ENCODE peak calls at places on chromosomes 12 and 14, in five cellular contexts. One of them, this sample, is unnamed.

GRCh38 chr12:132761032-132761910 is at the start of gene ANKLE2:
- DNase-seq in caudate nucleus: no peak
- DNase-seq in AG20443: peak
- DNase-seq in GM13977: peak
- DNase-seq in activated naive CD8-positive, alpha-beta T cell treated with anti-CD3 and anti-CD28 coated beads, Interleukin-2, amount 50 U/mL, for 24 hours: peak
- DNase-seq in this sample: peak

GRCh38 chr14:92539875-92540274 is 26.3 kb downstream of the RIN3 start:
- DNase-seq in caudate nucleus: no peak
- DNase-seq in AG20443: peak
- DNase-seq in GM13977: no peak
- DNase-seq in activated naive CD8-positive, alpha-beta T cell treated with anti-CD3 and anti-CD28 coated beads, Interleukin-2, amount 50 U/mL, for 24 hours: peak
- DNase-seq in this sample: no peak

GRCh38 chr12:24997970-24998582 is 49.2 kb upstream of the BCAT1 start:
- DNase-seq in caudate nucleus: no peak
- DNase-seq in AG20443: no peak
- DNase-seq in GM13977: peak
- DNase-seq in activated naive CD8-positive, alpha-beta T cell treated with anti-CD3 and anti-CD28 coated beads, Interleukin-2, amount 50 U/mL, for 24 hours: no peak
- DNase-seq in this sample: peak

GRCh38 chr14:73718742-73719251 is 4.6 kb upstream of the PNMA1 start:
- DNase-seq in caudate nucleus: peak
- DNase-seq in AG20443: no peak
- DNase-seq in GM13977: no peak
- DNase-seq in activated naive CD8-positive, alpha-beta T cell treated with anti-CD3 and anti-CD28 coated beads, Interleukin-2, amount 50 U/mL, for 24 hours: no peak
- DNase-seq in this sample: no peak

GRCh38 chr12:68375701-68376469 is 43.7 kb upstream of the MDM1 start:
- DNase-seq in caudate nucleus: no peak
- DNase-seq in AG20443: no peak
- DNase-seq in GM13977: no peak
- DNase-seq in activated naive CD8-positive, alpha-beta T cell treated with anti-CD3 and anti-CD28 coated beads, Interleukin-2, amount 50 U/mL, for 24 hours: no peak
- DNase-seq in this sample: no peak

GRCh38 chr12:124481772-124482566 is 85.4 kb downstream of the NCOR2 start:
- DNase-seq in caudate nucleus: no peak
- DNase-seq in AG20443: no peak
- DNase-seq in GM13977: peak
- DNase-seq in activated naive CD8-positive, alpha-beta T cell treated with anti-CD3 and anti-CD28 coated beads, Interleukin-2, amount 50 U/mL, for 24 hours: no peak
- DNase-seq in this sample: no peak

GRCh38 chr12:56808954-56809353 is 45.8 kb downstream of the HSD17B6 start:
- DNase-seq in caudate nucleus: no peak
- DNase-seq in AG20443: no peak
- DNase-seq in GM13977: no peak
- DNase-seq in activated naive CD8-positive, alpha-beta T cell treated with anti-CD3 and anti-CD28 coated beads, Interleukin-2, amount 50 U/mL, for 24 hours: no peak
- DNase-seq in this sample: no peak

GRCh38 chr12:25715147-25715546 is 162.1 kb upstream of the LMNTD1 start:
- DNase-seq in caudate nucleus: no peak
- DNase-seq in AG20443: peak
- DNase-seq in GM13977: no peak
- DNase-seq in activated naive CD8-positive, alpha-beta T cell treated with anti-CD3 and anti-CD28 coated beads, Interleukin-2, amount 50 U/mL, for 24 hours: no peak
- DNase-seq in this sample: no peak

GRCh38 chr14:60254176-60254575 is 5.2 kb downstream of the PPM1A start:
- DNase-seq in caudate nucleus: no peak
- DNase-seq in AG20443: no peak
- DNase-seq in GM13977: no peak
- DNase-seq in activated naive CD8-positive, alpha-beta T cell treated with anti-CD3 and anti-CD28 coated beads, Interleukin-2, amount 50 U/mL, for 24 hours: no peak
- DNase-seq in this sample: no peak

GRCh38 chr12:64457036-64457435 is 5.1 kb downstream of the TBK1 start:
- DNase-seq in caudate nucleus: no peak
- DNase-seq in AG20443: no peak
- DNase-seq in GM13977: no peak
- DNase-seq in activated naive CD8-positive, alpha-beta T cell treated with anti-CD3 and anti-CD28 coated beads, Interleukin-2, amount 50 U/mL, for 24 hours: peak
- DNase-seq in this sample: no peak

GRCh38 chr12:6613776-6614512 is 6.8 kb upstream of the CHD4 start:
- DNase-seq in caudate nucleus: peak
- DNase-seq in AG20443: peak
- DNase-seq in GM13977: peak
- DNase-seq in activated naive CD8-positive, alpha-beta T cell treated with anti-CD3 and anti-CD28 coated beads, Interleukin-2, amount 50 U/mL, for 24 hours: no peak
- DNase-seq in this sample: peak

GRCh38 chr14:31001339-31001658 is 24.1 kb upstream of the AP4S1 start:
- DNase-seq in caudate nucleus: no peak
- DNase-seq in AG20443: no peak
- DNase-seq in GM13977: no peak
- DNase-seq in activated naive CD8-positive, alpha-beta T cell treated with anti-CD3 and anti-CD28 coated beads, Interleukin-2, amount 50 U/mL, for 24 hours: no peak
- DNase-seq in this sample: no peak

GRCh38 chr14:31505411-31505810 is 17.6 kb upstream of the GPR33 start:
- DNase-seq in caudate nucleus: no peak
- DNase-seq in AG20443: peak
- DNase-seq in GM13977: no peak
- DNase-seq in activated naive CD8-positive, alpha-beta T cell treated with anti-CD3 and anti-CD28 coated beads, Interleukin-2, amount 50 U/mL, for 24 hours: no peak
- DNase-seq in this sample: no peak

GRCh38 chr12:121545459-121545858 is 35.4 kb downstream of the KDM2B start:
- DNase-seq in caudate nucleus: no peak
- DNase-seq in AG20443: no peak
- DNase-seq in GM13977: no peak
- DNase-seq in activated naive CD8-positive, alpha-beta T cell treated with anti-CD3 and anti-CD28 coated beads, Interleukin-2, amount 50 U/mL, for 24 hours: no peak
- DNase-seq in this sample: no peak

GRCh38 chr12:115946867-115947695 is 330.4 kb downstream of the MED13L start:
- DNase-seq in caudate nucleus: no peak
- DNase-seq in AG20443: no peak
- DNase-seq in GM13977: no peak
- DNase-seq in activated naive CD8-positive, alpha-beta T cell treated with anti-CD3 and anti-CD28 coated beads, Interleukin-2, amount 50 U/mL, for 24 hours: no peak
- DNase-seq in this sample: no peak

GRCh38 chr14:101791919-101792572 is 30.5 kb downstream of the PPP2R5C start:
- DNase-seq in caudate nucleus: no peak
- DNase-seq in AG20443: peak
- DNase-seq in GM13977: peak
- DNase-seq in activated naive CD8-positive, alpha-beta T cell treated with anti-CD3 and anti-CD28 coated beads, Interleukin-2, amount 50 U/mL, for 24 hours: no peak
- DNase-seq in this sample: no peak

GRCh38 chr12:98399532-98399931 is 115.9 kb upstream of the TMPO start:
- DNase-seq in caudate nucleus: no peak
- DNase-seq in AG20443: peak
- DNase-seq in GM13977: peak
- DNase-seq in activated naive CD8-positive, alpha-beta T cell treated with anti-CD3 and anti-CD28 coated beads, Interleukin-2, amount 50 U/mL, for 24 hours: peak
- DNase-seq in this sample: no peak

GRCh38 chr12:22234561-22234960 is 99.9 kb downstream of the ST8SIA1 start:
- DNase-seq in caudate nucleus: no peak
- DNase-seq in AG20443: peak
- DNase-seq in GM13977: no peak
- DNase-seq in activated naive CD8-positive, alpha-beta T cell treated with anti-CD3 and anti-CD28 coated beads, Interleukin-2, amount 50 U/mL, for 24 hours: no peak
- DNase-seq in this sample: no peak

GRCh38 chr14:49769171-49769570 is 1.2 kb downstream of the KLHDC2 start:
- DNase-seq in caudate nucleus: no peak
- DNase-seq in AG20443: peak
- DNase-seq in GM13977: no peak
- DNase-seq in activated naive CD8-positive, alpha-beta T cell treated with anti-CD3 and anti-CD28 coated beads, Interleukin-2, amount 50 U/mL, for 24 hours: no peak
- DNase-seq in this sample: no peak

GRCh38 chr12:67515679-67516363 is 132.7 kb upstream of the DYRK2 start:
- DNase-seq in caudate nucleus: no peak
- DNase-seq in AG20443: no peak
- DNase-seq in GM13977: no peak
- DNase-seq in activated naive CD8-positive, alpha-beta T cell treated with anti-CD3 and anti-CD28 coated beads, Interleukin-2, amount 50 U/mL, for 24 hours: no peak
- DNase-seq in this sample: no peak

GRCh38 chr14:59358105-59358504 is 107.1 kb downstream of the GPR135 start:
- DNase-seq in caudate nucleus: no peak
- DNase-seq in AG20443: peak
- DNase-seq in GM13977: no peak
- DNase-seq in activated naive CD8-positive, alpha-beta T cell treated with anti-CD3 and anti-CD28 coated beads, Interleukin-2, amount 50 U/mL, for 24 hours: no peak
- DNase-seq in this sample: no peak

GRCh38 chr12:120119395-120119973 is 2.9 kb upstream of the RAB35 start:
- DNase-seq in caudate nucleus: no peak
- DNase-seq in AG20443: no peak
- DNase-seq in GM13977: no peak
- DNase-seq in activated naive CD8-positive, alpha-beta T cell treated with anti-CD3 and anti-CD28 coated beads, Interleukin-2, amount 50 U/mL, for 24 hours: no peak
- DNase-seq in this sample: no peak

GRCh38 chr12:91851741-91852477 is 293.7 kb downstream of the BTG1 start:
- DNase-seq in caudate nucleus: no peak
- DNase-seq in AG20443: no peak
- DNase-seq in GM13977: no peak
- DNase-seq in activated naive CD8-positive, alpha-beta T cell treated with anti-CD3 and anti-CD28 coated beads, Interleukin-2, amount 50 U/mL, for 24 hours: no peak
- DNase-seq in this sample: no peak

GRCh38 chr12:5094550-5094949 is 50.9 kb downstream of the KCNA5 start:
- DNase-seq in caudate nucleus: no peak
- DNase-seq in AG20443: peak
- DNase-seq in GM13977: no peak
- DNase-seq in activated naive CD8-positive, alpha-beta T cell treated with anti-CD3 and anti-CD28 coated beads, Interleukin-2, amount 50 U/mL, for 24 hours: no peak
- DNase-seq in this sample: no peak

GRCh38 chr12:15757553-15758255 is 31.5 kb downstream of the EPS8 start:
- DNase-seq in caudate nucleus: no peak
- DNase-seq in AG20443: peak
- DNase-seq in GM13977: no peak
- DNase-seq in activated naive CD8-positive, alpha-beta T cell treated with anti-CD3 and anti-CD28 coated beads, Interleukin-2, amount 50 U/mL, for 24 hours: no peak
- DNase-seq in this sample: no peak

GRCh38 chr12:119179335-119180021 is 747 bp downstream of the HSPB8 start:
- DNase-seq in caudate nucleus: no peak
- DNase-seq in AG20443: peak
- DNase-seq in GM13977: no peak
- DNase-seq in activated naive CD8-positive, alpha-beta T cell treated with anti-CD3 and anti-CD28 coated beads, Interleukin-2, amount 50 U/mL, for 24 hours: no peak
- DNase-seq in this sample: no peak

GRCh38 chr12:84131076-84131475 is 781.5 kb downstream of the SLC6A15 start:
- DNase-seq in caudate nucleus: no peak
- DNase-seq in AG20443: peak
- DNase-seq in GM13977: no peak
- DNase-seq in activated naive CD8-positive, alpha-beta T cell treated with anti-CD3 and anti-CD28 coated beads, Interleukin-2, amount 50 U/mL, for 24 hours: no peak
- DNase-seq in this sample: no peak

GRCh38 chr12:51888316-51889215 is 663 bp downstream of the ANKRD33 start:
- DNase-seq in caudate nucleus: no peak
- DNase-seq in AG20443: no peak
- DNase-seq in GM13977: no peak
- DNase-seq in activated naive CD8-positive, alpha-beta T cell treated with anti-CD3 and anti-CD28 coated beads, Interleukin-2, amount 50 U/mL, for 24 hours: no peak
- DNase-seq in this sample: no peak

GRCh38 chr12:30414507-30414906 is 281.2 kb downstream of the IPO8 start:
- DNase-seq in caudate nucleus: no peak
- DNase-seq in AG20443: no peak
- DNase-seq in GM13977: no peak
- DNase-seq in activated naive CD8-positive, alpha-beta T cell treated with anti-CD3 and anti-CD28 coated beads, Interleukin-2, amount 50 U/mL, for 24 hours: no peak
- DNase-seq in this sample: no peak

GRCh38 chr12:49357099-49357678 is 10.1 kb upstream of the SPATS2 start:
- DNase-seq in caudate nucleus: no peak
- DNase-seq in AG20443: peak
- DNase-seq in GM13977: peak
- DNase-seq in activated naive CD8-positive, alpha-beta T cell treated with anti-CD3 and anti-CD28 coated beads, Interleukin-2, amount 50 U/mL, for 24 hours: no peak
- DNase-seq in this sample: peak

GRCh38 chr14:73785336-73785833 is 66.2 kb upstream of the PTGR2 start:
- DNase-seq in caudate nucleus: no peak
- DNase-seq in AG20443: peak
- DNase-seq in GM13977: no peak
- DNase-seq in activated naive CD8-positive, alpha-beta T cell treated with anti-CD3 and anti-CD28 coated beads, Interleukin-2, amount 50 U/mL, for 24 hours: no peak
- DNase-seq in this sample: no peak

GRCh38 chr12:106274012-106274411 is 26.2 kb upstream of the CKAP4 start:
- DNase-seq in caudate nucleus: no peak
- DNase-seq in AG20443: no peak
- DNase-seq in GM13977: no peak
- DNase-seq in activated naive CD8-positive, alpha-beta T cell treated with anti-CD3 and anti-CD28 coated beads, Interleukin-2, amount 50 U/mL, for 24 hours: no peak
- DNase-seq in this sample: no peak

GRCh38 chr12:85626031-85626781 is 210.0 kb downstream of the RASSF9 start:
- DNase-seq in caudate nucleus: no peak
- DNase-seq in AG20443: peak
- DNase-seq in GM13977: no peak
- DNase-seq in activated naive CD8-positive, alpha-beta T cell treated with anti-CD3 and anti-CD28 coated beads, Interleukin-2, amount 50 U/mL, for 24 hours: no peak
- DNase-seq in this sample: no peak

GRCh38 chr14:80095623-80096022 is 115.7 kb downstream of the DIO2 start:
- DNase-seq in caudate nucleus: no peak
- DNase-seq in AG20443: peak
- DNase-seq in GM13977: no peak
- DNase-seq in activated naive CD8-positive, alpha-beta T cell treated with anti-CD3 and anti-CD28 coated beads, Interleukin-2, amount 50 U/mL, for 24 hours: no peak
- DNase-seq in this sample: no peak

GRCh38 chr12:108855284-108856169 is 1.9 kb downstream of the SSH1 start:
- DNase-seq in caudate nucleus: no peak
- DNase-seq in AG20443: no peak
- DNase-seq in GM13977: no peak
- DNase-seq in activated naive CD8-positive, alpha-beta T cell treated with anti-CD3 and anti-CD28 coated beads, Interleukin-2, amount 50 U/mL, for 24 hours: no peak
- DNase-seq in this sample: no peak

GRCh38 chr12:51528852-51529545 is 62.0 kb upstream of the SCN8A start:
- DNase-seq in caudate nucleus: no peak
- DNase-seq in AG20443: peak
- DNase-seq in GM13977: no peak
- DNase-seq in activated naive CD8-positive, alpha-beta T cell treated with anti-CD3 and anti-CD28 coated beads, Interleukin-2, amount 50 U/mL, for 24 hours: no peak
- DNase-seq in this sample: no peak

GRCh38 chr14:66395300-66395699 is 90.9 kb upstream of the CCDC196 start:
- DNase-seq in caudate nucleus: no peak
- DNase-seq in AG20443: no peak
- DNase-seq in GM13977: peak
- DNase-seq in activated naive CD8-positive, alpha-beta T cell treated with anti-CD3 and anti-CD28 coated beads, Interleukin-2, amount 50 U/mL, for 24 hours: peak
- DNase-seq in this sample: no peak

GRCh38 chr12:131105736-131106356 is 152.1 kb downstream of the ADGRD1 start:
- DNase-seq in caudate nucleus: peak
- DNase-seq in AG20443: no peak
- DNase-seq in GM13977: no peak
- DNase-seq in activated naive CD8-positive, alpha-beta T cell treated with anti-CD3 and anti-CD28 coated beads, Interleukin-2, amount 50 U/mL, for 24 hours: peak
- DNase-seq in this sample: no peak

GRCh38 chr12:71439613-71440392 is at the start of gene LGR5:
- DNase-seq in caudate nucleus: peak
- DNase-seq in AG20443: peak
- DNase-seq in GM13977: peak
- DNase-seq in activated naive CD8-positive, alpha-beta T cell treated with anti-CD3 and anti-CD28 coated beads, Interleukin-2, amount 50 U/mL, for 24 hours: peak
- DNase-seq in this sample: peak

GRCh38 chr12:124686001-124686884 is 118.8 kb upstream of the NCOR2 start:
- DNase-seq in caudate nucleus: no peak
- DNase-seq in AG20443: peak
- DNase-seq in GM13977: no peak
- DNase-seq in activated naive CD8-positive, alpha-beta T cell treated with anti-CD3 and anti-CD28 coated beads, Interleukin-2, amount 50 U/mL, for 24 hours: no peak
- DNase-seq in this sample: no peak